ENCODE peak calls at places on chromosome 2, in five cellular contexts. R, P, L, F and V are unnamed samples.

GRCh38 chr2:129877289-129877741 is 102.2 kb upstream of the RAB6C start:
- DNase-seq in R (peak), P (peak), L (peak), F (peak), V (peak)

GRCh38 chr2:232800166-232800565 is 23.8 kb upstream of the KCNJ13 start:
- DNase-seq in R (no peak), P (peak), L (no peak), F (no peak), V (no peak)

GRCh38 chr2:120820263-120820884 is 84.7 kb downstream of the GLI2 start:
- DNase-seq in R (no peak), P (no peak), L (peak), F (no peak), V (no peak)

GRCh38 chr2:10331702-10332401 is 29.1 kb downstream of the HPCAL1 start:
- DNase-seq in R (no peak), P (no peak), L (no peak), F (peak), V (no peak)

GRCh38 chr2:202752071-202752470 is 117.3 kb downstream of the FAM117B start:
- DNase-seq in R (no peak), P (no peak), L (no peak), F (no peak), V (no peak)

GRCh38 chr2:23545391-23545790 is 160.4 kb downstream of the KLHL29 start:
- DNase-seq in R (peak), P (peak), L (no peak), F (no peak), V (no peak)

GRCh38 chr2:122168799-122169198 is 413.3 kb downstream of the TSN start:
- DNase-seq in R (no peak), P (peak), L (no peak), F (no peak), V (no peak)

GRCh38 chr2:239774933-239775622 is 250.1 kb downstream of the NDUFA10 start:
- DNase-seq in R (no peak), P (no peak), L (no peak), F (no peak), V (no peak)

GRCh38 chr2:101734511-101735165 is 37.1 kb downstream of the MAP4K4 start:
- DNase-seq in R (no peak), P (no peak), L (no peak), F (no peak), V (no peak)

GRCh38 chr2:241490825-241491505 is 17.4 kb downstream of the STK25 start:
- DNase-seq in R (no peak), P (no peak), L (no peak), F (no peak), V (no peak)

GRCh38 chr2:28552045-28552823 is 56.4 kb downstream of the PLB1 start:
- DNase-seq in R (no peak), P (no peak), L (no peak), F (no peak), V (no peak)

GRCh38 chr2:207073791-207074678 is 91.7 kb downstream of the KLF7 start:
- DNase-seq in R (peak), P (peak), L (no peak), F (no peak), V (no peak)

GRCh38 chr2:224520064-224520463 is 65.1 kb downstream of the CUL3 start:
- DNase-seq in R (no peak), P (no peak), L (no peak), F (peak), V (no peak)

GRCh38 chr2:152407204-152407721 is 72.3 kb downstream of the FMNL2 start:
- DNase-seq in R (peak), P (peak), L (no peak), F (no peak), V (peak)